ENCODE peak calls at places on chromosomes 3 and 15, in six cellular contexts. One of them, this sample, is unnamed. For H3K36me3, the result is how much of the 10 kb centered on the place peaks cover.

GRCh38 chr15:89749951-89750559 is 994 bp downstream of the MESP1 start:
- DNase-seq in PC-3: peak
- DNase-seq in astrocyte: no peak
- DNase-seq in MM.1S: peak
- DNase-seq in GM12878: no peak
- DNase-seq in mammary epithelial cell: no peak
- DNase-seq in this sample: no peak

GRCh38 chr3:8324727-8325126 is 176.9 kb upstream of the LMCD1 start:
- DNase-seq in PC-3: peak
- DNase-seq in astrocyte: peak
- DNase-seq in MM.1S: peak
- DNase-seq in GM12878: no peak
- DNase-seq in mammary epithelial cell: peak
- DNase-seq in this sample: no peak

GRCh38 chr15:65466901-65467300 is 44.2 kb upstream of the IGDCC4 start:
- DNase-seq in PC-3: peak
- DNase-seq in astrocyte: peak
- DNase-seq in MM.1S: no peak
- DNase-seq in GM12878: no peak
- DNase-seq in mammary epithelial cell: no peak
- DNase-seq in this sample: no peak

GRCh38 chr3:70519913-70520659 is 207.6 kb upstream of the MDFIC2 start:
- DNase-seq in PC-3: no peak
- DNase-seq in astrocyte: peak
- DNase-seq in MM.1S: no peak
- DNase-seq in GM12878: no peak
- DNase-seq in mammary epithelial cell: no peak
- DNase-seq in this sample: no peak

GRCh38 chr15:36291501-36291900 is 287.9 kb upstream of the CDIN1 start:
- DNase-seq in PC-3: peak
- DNase-seq in astrocyte: no peak
- DNase-seq in MM.1S: no peak
- DNase-seq in GM12878: no peak
- DNase-seq in mammary epithelial cell: no peak
- DNase-seq in this sample: no peak

GRCh38 chr3:187572431-187572830 is 97.8 kb downstream of the SST start:
- DNase-seq in PC-3: no peak
- DNase-seq in astrocyte: no peak
- DNase-seq in MM.1S: no peak
- DNase-seq in GM12878: no peak
- DNase-seq in mammary epithelial cell: no peak
- DNase-seq in this sample: no peak

GRCh38 chr3:23275814-23276213 is 72.7 kb downstream of the UBE2E2 start:
- DNase-seq in PC-3: no peak
- DNase-seq in astrocyte: no peak
- DNase-seq in MM.1S: no peak
- DNase-seq in GM12878: no peak
- DNase-seq in mammary epithelial cell: no peak
- DNase-seq in this sample: no peak

GRCh38 chr3:126133606-126134005 is 46.8 kb downstream of the ALDH1L1 start:
- DNase-seq in PC-3: no peak
- DNase-seq in astrocyte: no peak
- DNase-seq in MM.1S: no peak
- DNase-seq in GM12878: no peak
- DNase-seq in mammary epithelial cell: no peak
- DNase-seq in this sample: no peak

GRCh38 chr15:34049096-34049495 is 10.1 kb upstream of the AVEN start:
- DNase-seq in PC-3: peak
- DNase-seq in astrocyte: peak
- DNase-seq in MM.1S: no peak
- DNase-seq in GM12878: no peak
- DNase-seq in mammary epithelial cell: peak
- DNase-seq in this sample: no peak

GRCh38 chr3:108209579-108209978 is 12.6 kb downstream of the IFT57 start:
- DNase-seq in PC-3: no peak
- DNase-seq in astrocyte: no peak
- DNase-seq in MM.1S: no peak
- DNase-seq in GM12878: no peak
- DNase-seq in mammary epithelial cell: no peak
- DNase-seq in this sample: no peak
- H3K36me3 ChIP-seq in PC-3: under half
- H3K36me3 ChIP-seq in astrocyte: under half
- H3K36me3 ChIP-seq in MM.1S: under half
- H3K36me3 ChIP-seq in GM12878: under half
- H3K36me3 ChIP-seq in mammary epithelial cell: under half
- H3K36me3 ChIP-seq in this sample: under half

GRCh38 chr15:91853968-91854943 is 748 bp downstream of the SLCO3A1 start:
- DNase-seq in PC-3: no peak
- DNase-seq in astrocyte: no peak
- DNase-seq in MM.1S: peak
- DNase-seq in GM12878: no peak
- DNase-seq in mammary epithelial cell: peak
- DNase-seq in this sample: no peak
- TF ChIP-seq EZH2 in PC-3: no peak
- TF ChIP-seq EZH2 in astrocyte: no peak
- TF ChIP-seq EZH2 in MM.1S: no peak
- TF ChIP-seq EZH2 in GM12878: peak
- TF ChIP-seq EZH2 in mammary epithelial cell: no peak
- TF ChIP-seq EZH2 in this sample: no peak

DNA sequence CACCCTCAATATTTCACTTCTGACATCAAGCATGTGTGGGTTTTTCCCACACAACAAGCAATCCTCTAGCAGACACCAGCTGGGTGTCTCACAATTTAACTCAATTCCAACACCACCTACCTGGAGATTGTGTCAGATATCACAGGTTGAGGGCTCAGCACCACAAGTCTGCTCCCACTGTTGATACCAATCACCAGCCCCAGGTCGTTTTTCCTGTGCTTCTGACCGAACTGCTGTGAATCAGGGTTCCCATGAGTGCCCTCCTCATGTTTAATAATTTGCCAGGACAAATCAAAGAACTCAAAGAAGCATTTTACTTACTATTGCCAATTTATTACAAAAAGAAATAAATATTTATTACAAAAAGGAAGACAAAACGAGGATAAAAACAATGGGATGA is 25.0 kb upstream of the PRR20G start:
- DNase-seq in PC-3: no peak
- DNase-seq in astrocyte: no peak
- DNase-seq in MM.1S: no peak
- DNase-seq in GM12878: no peak
- DNase-seq in mammary epithelial cell: no peak
- DNase-seq in this sample: no peak
- H3K4me2 ChIP-seq in PC-3: no peak
- H3K4me2 ChIP-seq in astrocyte: no peak
- H3K4me2 ChIP-seq in MM.1S: no peak
- H3K4me2 ChIP-seq in GM12878: no peak
- H3K4me2 ChIP-seq in mammary epithelial cell: no peak
- H3K4me2 ChIP-seq in this sample: no peak

DNA sequence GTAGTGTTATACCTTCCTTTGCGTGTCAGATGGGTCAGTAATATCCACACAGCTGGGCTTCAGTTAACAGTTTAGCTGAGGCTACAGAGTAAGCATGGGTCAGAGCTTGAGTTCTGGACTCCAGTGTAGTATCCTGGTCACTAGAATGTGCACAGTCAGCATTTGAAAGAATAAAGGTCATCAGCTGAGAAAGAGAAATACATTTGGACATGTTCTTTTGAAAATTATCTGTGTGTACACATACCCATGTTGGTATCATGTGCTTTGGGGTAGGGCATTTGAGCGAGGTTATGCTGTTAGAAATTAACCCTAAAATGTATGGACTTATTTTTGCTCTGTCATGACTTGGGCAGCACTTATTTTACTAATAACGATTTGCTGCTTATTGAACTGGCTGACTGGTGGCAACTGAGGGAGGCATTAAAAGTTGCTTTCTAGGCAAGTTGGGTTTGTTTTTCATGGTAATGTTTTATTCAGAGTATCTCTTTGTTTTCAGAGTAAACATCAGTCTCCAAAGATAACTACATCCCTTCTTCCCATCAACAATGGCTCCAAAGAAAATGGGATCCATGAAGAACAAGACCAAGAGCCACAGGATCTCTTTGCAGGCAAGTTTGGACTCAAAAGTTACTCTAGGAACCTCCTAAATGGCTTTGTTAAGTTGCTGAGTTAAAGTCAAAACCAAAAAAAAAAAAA is 16.4 kb downstream of the SNX1 start:
- DNase-seq in PC-3: no peak
- DNase-seq in astrocyte: no peak
- DNase-seq in MM.1S: no peak
- DNase-seq in GM12878: no peak
- DNase-seq in mammary epithelial cell: no peak
- DNase-seq in this sample: no peak
- H3K36me3 ChIP-seq in PC-3: under half
- H3K36me3 ChIP-seq in astrocyte: under half
- H3K36me3 ChIP-seq in MM.1S: under half
- H3K36me3 ChIP-seq in GM12878: under half
- H3K36me3 ChIP-seq in mammary epithelial cell: under half
- H3K36me3 ChIP-seq in this sample: under half

GRCh38 chr15:82540984-82541431 is 751 bp upstream of the RPS17 start:
- DNase-seq in PC-3: no peak
- DNase-seq in astrocyte: peak
- DNase-seq in MM.1S: no peak
- DNase-seq in GM12878: no peak
- DNase-seq in mammary epithelial cell: peak
- DNase-seq in this sample: no peak
- TF ChIP-seq EZH2 in PC-3: no peak
- TF ChIP-seq EZH2 in astrocyte: no peak
- TF ChIP-seq EZH2 in MM.1S: no peak
- TF ChIP-seq EZH2 in GM12878: no peak
- TF ChIP-seq EZH2 in mammary epithelial cell: no peak
- TF ChIP-seq EZH2 in this sample: no peak